ENCODE peak calls at places on chromosomes 16 and 17, in four cellular contexts. One of them, this sample, is unnamed.
A peak's percentile ranks its signal among the peaks of the same experiment; 100 is the strongest.

GRCh38 chr16:86189934-86190333 is 291.0 kb downstream of the IRF8 start:
- DNase-seq in lower lobe of right lung: no peak
- DNase-seq in heart right ventricle: no peak
- DNase-seq in colonic mucosa: no peak
- DNase-seq in this sample: no peak

GRCh38 chr17:17269926-17270773 is 10.9 kb downstream of the COPS3 start:
- DNase-seq in lower lobe of right lung: no peak
- DNase-seq in heart right ventricle: no peak
- DNase-seq in colonic mucosa: no peak
- DNase-seq in this sample: no peak

GRCh38 chr17:77581480-77581879 is 377.0 kb upstream of the TNRC6C start:
- DNase-seq in lower lobe of right lung: peak; percentile 1
- DNase-seq in heart right ventricle: no peak
- DNase-seq in colonic mucosa: no peak
- DNase-seq in this sample: no peak

GRCh38 chr16:89037261-89038152 is 56.1 kb upstream of the ACSF3 start:
- DNase-seq in lower lobe of right lung: peak; percentile 41
- DNase-seq in heart right ventricle: peak; percentile 26
- DNase-seq in colonic mucosa: no peak
- DNase-seq in this sample: no peak

GRCh38 chr16:12392585-12393089 is 411.1 kb downstream of the CPPED1 start:
- DNase-seq in lower lobe of right lung: no peak
- DNase-seq in heart right ventricle: no peak
- DNase-seq in colonic mucosa: no peak
- DNase-seq in this sample: no peak

GRCh38 chr16:10122546-10122945 is 59.7 kb downstream of the GRIN2A start:
- DNase-seq in lower lobe of right lung: no peak
- DNase-seq in heart right ventricle: no peak
- DNase-seq in colonic mucosa: no peak
- DNase-seq in this sample: no peak

GRCh38 chr17:61684172-61684571 is 93.2 kb upstream of the NACA2 start:
- DNase-seq in lower lobe of right lung: no peak
- DNase-seq in heart right ventricle: no peak
- DNase-seq in colonic mucosa: no peak
- DNase-seq in this sample: no peak

GRCh38 chr17:45312477-45313418 is 4.1 kb downstream of the MAP3K14 start:
- DNase-seq in lower lobe of right lung: no peak
- DNase-seq in heart right ventricle: no peak
- DNase-seq in colonic mucosa: no peak
- DNase-seq in this sample: no peak

GRCh38 chr17:18963126-18964017 is 11.4 kb downstream of the SLC5A10 start:
- DNase-seq in lower lobe of right lung: no peak
- DNase-seq in heart right ventricle: no peak
- DNase-seq in colonic mucosa: peak; percentile 20
- DNase-seq in this sample: no peak

GRCh38 chr17:56815711-56816110 is 18.0 kb downstream of the C17orf67 start:
- DNase-seq in lower lobe of right lung: no peak
- DNase-seq in heart right ventricle: no peak
- DNase-seq in colonic mucosa: no peak
- DNase-seq in this sample: peak; percentile 53

GRCh38 chr17:79248843-79249242 is 174.2 kb downstream of the ENGASE start:
- DNase-seq in lower lobe of right lung: no peak
- DNase-seq in heart right ventricle: no peak
- DNase-seq in colonic mucosa: no peak
- DNase-seq in this sample: no peak
- TF ChIP-seq CTCF in lower lobe of right lung: no peak
- TF ChIP-seq CTCF in heart right ventricle: no peak
- TF ChIP-seq CTCF in colonic mucosa: no peak
- TF ChIP-seq CTCF in this sample: no peak

DNA sequence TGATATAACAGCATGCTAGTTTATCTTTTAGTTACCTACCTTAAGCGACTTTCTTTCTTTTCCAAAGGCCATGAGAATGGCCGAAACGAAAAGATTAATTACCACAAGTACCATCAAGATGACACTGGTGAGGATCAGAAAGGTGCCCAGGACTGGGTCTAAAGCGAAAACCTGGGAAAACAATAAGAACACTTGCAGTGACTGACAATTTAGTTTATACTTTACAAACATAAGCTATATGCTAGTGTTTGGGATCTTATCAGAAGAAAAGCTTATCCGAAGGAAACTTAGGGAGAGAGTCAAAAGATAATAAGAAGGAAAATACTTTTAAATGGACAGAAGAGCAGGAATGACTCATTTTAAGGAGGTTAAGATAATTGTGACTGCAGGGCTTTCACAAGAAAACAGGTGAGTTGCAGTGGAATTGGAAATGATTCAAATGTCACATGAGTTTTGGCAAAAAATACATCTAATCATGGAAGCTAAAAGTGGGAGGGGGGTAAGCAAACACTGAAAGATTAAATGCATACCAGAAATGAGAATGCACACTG is 34.8 kb downstream of the IST1 start:
- DNase-seq in lower lobe of right lung: no peak
- DNase-seq in heart right ventricle: no peak
- DNase-seq in colonic mucosa: no peak
- DNase-seq in this sample: no peak
- H3K36me3 ChIP-seq in lower lobe of right lung: peaks cover 83% of the 10 kb centered on the region
- H3K36me3 ChIP-seq in heart right ventricle: peaks cover 31% of the 10 kb centered on the region
- H3K36me3 ChIP-seq in colonic mucosa: peaks cover 18% of the 10 kb centered on the region
- H3K36me3 ChIP-seq in this sample: peaks cover 10% of the 10 kb centered on the region

DNA sequence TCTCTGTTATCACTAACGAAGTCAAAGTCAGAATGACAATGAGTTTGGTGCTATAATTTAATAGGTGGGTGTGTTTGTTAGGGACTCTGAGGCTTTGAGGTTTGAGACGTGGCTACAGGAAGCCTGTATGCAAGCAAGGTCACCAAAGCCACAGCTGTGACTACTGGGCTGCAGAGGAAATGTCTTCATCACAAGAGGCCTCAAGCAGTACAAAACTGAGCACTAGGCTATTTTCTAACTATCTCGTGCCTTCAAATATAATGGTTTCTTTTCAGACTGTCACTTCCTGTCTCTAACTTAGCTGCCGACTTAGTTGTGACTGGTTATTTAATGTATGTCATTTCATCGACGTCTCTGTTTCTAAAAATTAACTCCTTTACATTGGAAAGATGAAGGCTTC is 141.2 kb downstream of the AATF start:
- DNase-seq in lower lobe of right lung: no peak
- DNase-seq in heart right ventricle: no peak
- DNase-seq in colonic mucosa: no peak
- DNase-seq in this sample: no peak
- H3K27ac ChIP-seq in lower lobe of right lung: peak overlapping the region; percentile 34
- H3K27ac ChIP-seq in heart right ventricle: no peak overlapping the region
- H3K27ac ChIP-seq in colonic mucosa: peak overlapping the region; percentile 4
- H3K27ac ChIP-seq in this sample: no peak overlapping the region

DNA sequence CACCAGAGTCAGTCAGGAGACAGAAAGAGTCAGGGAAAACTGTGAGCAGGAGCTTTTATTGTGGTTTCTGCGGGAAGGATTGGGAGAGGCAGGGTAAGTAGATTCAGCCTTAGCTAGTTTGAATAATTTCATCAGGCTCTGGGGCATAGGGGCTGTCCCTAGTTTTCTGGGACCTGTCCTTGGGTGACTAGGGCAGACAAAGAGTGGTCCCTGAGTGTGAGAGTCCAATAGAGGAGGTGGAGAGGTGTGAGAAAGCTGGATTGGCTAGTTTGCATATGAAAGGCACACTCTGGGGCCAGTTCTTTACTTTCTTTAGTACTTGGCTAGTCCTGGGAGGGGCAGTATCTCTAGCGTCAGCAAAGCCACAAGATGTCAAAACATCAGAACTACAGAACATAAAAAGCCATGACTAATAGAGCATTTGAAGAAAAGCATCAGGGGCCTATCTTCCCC is 255.6 kb downstream of the HS3ST3A1 start:
- DNase-seq in lower lobe of right lung: no peak
- DNase-seq in heart right ventricle: no peak
- DNase-seq in colonic mucosa: no peak
- DNase-seq in this sample: no peak
- TF ChIP-seq CTCF in lower lobe of right lung: no peak
- TF ChIP-seq CTCF in heart right ventricle: no peak
- TF ChIP-seq CTCF in colonic mucosa: no peak
- TF ChIP-seq CTCF in this sample: no peak

DNA sequence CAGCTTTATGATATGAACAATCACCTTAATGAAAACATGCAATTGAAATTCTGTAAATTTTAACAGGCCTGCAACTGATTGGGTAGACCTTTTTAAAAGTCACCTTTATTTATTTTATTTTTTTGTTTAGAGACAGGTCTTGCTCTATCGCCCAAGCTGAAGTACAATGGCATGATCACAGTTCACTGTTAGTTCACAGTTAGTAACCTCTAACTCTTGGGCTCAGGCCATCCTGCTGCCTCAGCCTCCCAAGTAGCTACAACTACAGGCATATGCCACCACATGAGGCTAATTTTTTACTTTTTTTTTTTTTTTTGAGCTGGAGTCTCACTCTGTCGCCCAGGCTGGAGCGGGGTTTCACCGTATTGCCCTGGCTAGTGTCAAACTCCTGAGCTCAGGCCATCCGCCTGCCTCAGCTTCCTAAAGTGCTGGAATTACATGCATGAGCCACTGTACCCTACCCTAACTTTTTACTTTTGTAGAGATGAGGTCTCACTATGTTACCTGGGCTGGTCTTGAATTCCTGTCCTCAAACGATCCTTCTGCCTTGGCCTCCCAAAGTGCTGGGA is 28.0 kb downstream of the AP1G1 start:
- DNase-seq in lower lobe of right lung: no peak
- DNase-seq in heart right ventricle: no peak
- DNase-seq in colonic mucosa: no peak
- DNase-seq in this sample: no peak
- H3K36me3 ChIP-seq in lower lobe of right lung: peaks cover 43% of the 10 kb centered on the region
- H3K36me3 ChIP-seq in heart right ventricle: peaks cover 6% of the 10 kb centered on the region
- H3K36me3 ChIP-seq in colonic mucosa: no peaks in the 10 kb centered on the region
- H3K36me3 ChIP-seq in this sample: no peaks in the 10 kb centered on the region

GRCh38 chr17:753407-753806 is 1.3 kb upstream of the GEMIN4 start:
- DNase-seq in lower lobe of right lung: no peak
- DNase-seq in heart right ventricle: no peak
- DNase-seq in colonic mucosa: no peak
- DNase-seq in this sample: no peak

GRCh38 chr17:751269-752001 is 629 bp downstream of the GEMIN4 start:
- DNase-seq in lower lobe of right lung: peak; percentile 62
- DNase-seq in heart right ventricle: peak; percentile 17
- DNase-seq in colonic mucosa: peak; percentile 44
- DNase-seq in this sample: no peak

GRCh38 chr17:750431-751037 is 1.5 kb downstream of the GEMIN4 start:
- DNase-seq in lower lobe of right lung: no peak
- DNase-seq in heart right ventricle: no peak
- DNase-seq in colonic mucosa: no peak
- DNase-seq in this sample: no peak

GRCh38 chr17:752002-752619 is at the start of gene GEMIN4:
- DNase-seq in lower lobe of right lung: peak; percentile 96
- DNase-seq in heart right ventricle: peak; percentile 91
- DNase-seq in colonic mucosa: peak; percentile 94
- DNase-seq in this sample: peak; percentile 97

GRCh38 chr17:752620-753219 is 656 bp upstream of the GEMIN4 start:
- DNase-seq in lower lobe of right lung: peak; percentile 88
- DNase-seq in heart right ventricle: peak; percentile 76
- DNase-seq in colonic mucosa: peak; percentile 70
- DNase-seq in this sample: no peak
- H3K27ac ChIP-seq in lower lobe of right lung: peak overlapping the region; percentile 83
- H3K27ac ChIP-seq in heart right ventricle: peak overlapping the region; percentile 81
- H3K27ac ChIP-seq in colonic mucosa: peak overlapping the region; percentile 49
- H3K27ac ChIP-seq in this sample: peak overlapping the region; percentile 80

DNA sequence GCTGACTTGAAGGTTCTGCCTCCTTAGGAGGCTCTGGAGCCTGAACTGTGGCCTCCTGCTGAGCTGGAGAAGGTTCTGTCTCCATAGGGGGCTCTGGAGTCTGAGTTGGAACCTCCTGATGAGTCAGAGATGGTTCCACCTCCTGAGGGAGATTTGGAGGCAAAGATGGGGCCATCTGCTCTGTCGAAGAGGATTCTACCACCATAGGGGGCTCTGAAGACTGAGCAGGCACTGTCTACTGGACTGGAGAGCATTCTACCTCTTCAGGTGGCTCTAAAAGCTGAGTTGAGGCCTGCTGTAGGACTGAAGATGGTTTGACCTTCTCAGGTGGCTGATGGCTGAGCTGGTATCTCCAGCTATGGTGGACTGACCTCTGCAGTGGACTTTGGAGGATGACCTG is 16.2 kb downstream of the RDM1 start:
- DNase-seq in lower lobe of right lung: no peak
- DNase-seq in heart right ventricle: no peak
- DNase-seq in colonic mucosa: no peak
- DNase-seq in this sample: no peak
- TF ChIP-seq CTCF in lower lobe of right lung: no peak
- TF ChIP-seq CTCF in heart right ventricle: no peak
- TF ChIP-seq CTCF in colonic mucosa: no peak
- TF ChIP-seq CTCF in this sample: no peak

GRCh38 chr16:14608604-14609003 is 21.5 kb downstream of the PARN start:
- DNase-seq in lower lobe of right lung: no peak
- DNase-seq in heart right ventricle: no peak
- DNase-seq in colonic mucosa: no peak
- DNase-seq in this sample: no peak

GRCh38 chr16:14608111-14608566 is 21.9 kb downstream of the PARN start:
- DNase-seq in lower lobe of right lung: no peak
- DNase-seq in heart right ventricle: no peak
- DNase-seq in colonic mucosa: no peak
- DNase-seq in this sample: no peak

GRCh38 chr16:14609716-14610115 is 20.3 kb downstream of the PARN start:
- DNase-seq in lower lobe of right lung: no peak
- DNase-seq in heart right ventricle: no peak
- DNase-seq in colonic mucosa: no peak
- DNase-seq in this sample: no peak

GRCh38 chr16:14613991-14614390 is 16.1 kb downstream of the PARN start:
- DNase-seq in lower lobe of right lung: no peak
- DNase-seq in heart right ventricle: no peak
- DNase-seq in colonic mucosa: no peak
- DNase-seq in this sample: no peak

GRCh38 chr16:14611660-14612059 is 18.4 kb downstream of the PARN start:
- DNase-seq in lower lobe of right lung: no peak
- DNase-seq in heart right ventricle: no peak
- DNase-seq in colonic mucosa: no peak
- DNase-seq in this sample: no peak
- H3K36me3 ChIP-seq in lower lobe of right lung: peaks cover 97% of the 10 kb centered on the region
- H3K36me3 ChIP-seq in heart right ventricle: peaks cover 66% of the 10 kb centered on the region
- H3K36me3 ChIP-seq in colonic mucosa: peaks cover 9% of the 10 kb centered on the region
- H3K36me3 ChIP-seq in this sample: peaks cover 53% of the 10 kb centered on the region